ENCODE peak calls at places on chromosomes 5 and 9, in eight cellular contexts. One of them, this sample, is unnamed. For H3K4me1, the result is how much of the 10 kb centered on the place peaks cover.

GRCh38 chr9:78097541-78097940 is 65.9 kb upstream of the GNAQ start:
- DNase-seq in HCT116: no peak
- DNase-seq in breast epithelium: no peak
- DNase-seq in neuronal stem cell: no peak
- DNase-seq in GM23248: no peak
- DNase-seq in left lung: no peak
- DNase-seq in left ventricle myocardium inferior: no peak
- DNase-seq in CD8-positive, alpha-beta T cell: no peak
- DNase-seq in this sample: no peak

GRCh38 chr9:107983191-107983603 is 493.6 kb upstream of the KLF4 start:
- DNase-seq in neuronal stem cell: no peak
- DNase-seq in left ventricle myocardium inferior: no peak
- DNase-seq in GM23248: peak
- DNase-seq in CD8-positive, alpha-beta T cell: no peak
- DNase-seq in HCT116: no peak
- DNase-seq in breast epithelium: no peak
- DNase-seq in left lung: no peak
- DNase-seq in this sample: no peak

GRCh38 chr9:79686381-79687130 is 114.8 kb downstream of the TLE4 start:
- DNase-seq in left lung: no peak
- DNase-seq in GM23248: peak
- DNase-seq in HCT116: no peak
- DNase-seq in neuronal stem cell: no peak
- DNase-seq in left ventricle myocardium inferior: no peak
- DNase-seq in CD8-positive, alpha-beta T cell: no peak
- DNase-seq in breast epithelium: peak
- DNase-seq in this sample: no peak

GRCh38 chr5:135465391-135466122 is 13.4 kb upstream of the TIFAB start:
- DNase-seq in CD8-positive, alpha-beta T cell: no peak
- DNase-seq in left ventricle myocardium inferior: no peak
- DNase-seq in left lung: no peak
- DNase-seq in neuronal stem cell: no peak
- DNase-seq in breast epithelium: peak
- DNase-seq in HCT116: no peak
- DNase-seq in GM23248: no peak
- DNase-seq in this sample: no peak

GRCh38 chr5:135395451-135395850 is 3.6 kb downstream of the MACROH2A1 start:
- DNase-seq in GM23248: no peak
- DNase-seq in left lung: no peak
- DNase-seq in HCT116: no peak
- DNase-seq in neuronal stem cell: no peak
- DNase-seq in breast epithelium: no peak
- DNase-seq in CD8-positive, alpha-beta T cell: no peak
- DNase-seq in left ventricle myocardium inferior: no peak
- DNase-seq in this sample: no peak

GRCh38 chr9:110464321-110464720 is 115.2 kb downstream of the SVEP1 start:
- DNase-seq in breast epithelium: no peak
- DNase-seq in HCT116: no peak
- DNase-seq in CD8-positive, alpha-beta T cell: no peak
- DNase-seq in neuronal stem cell: no peak
- DNase-seq in left ventricle myocardium inferior: no peak
- DNase-seq in GM23248: no peak
- DNase-seq in left lung: no peak
- DNase-seq in this sample: no peak

GRCh38 chr5:154756203-154756870 is 1.2 kb downstream of the LARP1 start:
- DNase-seq in left ventricle myocardium inferior: peak
- DNase-seq in neuronal stem cell: peak
- DNase-seq in CD8-positive, alpha-beta T cell: no peak
- DNase-seq in GM23248: peak
- DNase-seq in HCT116: no peak
- DNase-seq in breast epithelium: peak
- DNase-seq in left lung: peak
- DNase-seq in this sample: no peak

GRCh38 chr5:160054831-160055230 is 45.9 kb downstream of the TTC1 start:
- DNase-seq in GM23248: peak
- DNase-seq in left lung: no peak
- DNase-seq in HCT116: no peak
- DNase-seq in left ventricle myocardium inferior: no peak
- DNase-seq in CD8-positive, alpha-beta T cell: no peak
- DNase-seq in neuronal stem cell: no peak
- DNase-seq in breast epithelium: no peak
- DNase-seq in this sample: no peak

GRCh38 chr5:140965905-140966292 is 377 bp upstream of the PCDHAC2 start:
- DNase-seq in HCT116: no peak
- DNase-seq in left ventricle myocardium inferior: no peak
- DNase-seq in neuronal stem cell: no peak
- DNase-seq in breast epithelium: no peak
- DNase-seq in left lung: no peak
- DNase-seq in GM23248: no peak
- DNase-seq in CD8-positive, alpha-beta T cell: no peak
- DNase-seq in this sample: no peak

GRCh38 chr9:130128782-130129424 is 43.3 kb upstream of the NCS1 start:
- DNase-seq in breast epithelium: no peak
- DNase-seq in CD8-positive, alpha-beta T cell: peak
- DNase-seq in left lung: no peak
- DNase-seq in neuronal stem cell: no peak
- DNase-seq in HCT116: no peak
- DNase-seq in left ventricle myocardium inferior: peak
- DNase-seq in GM23248: peak
- DNase-seq in this sample: peak

GRCh38 chr5:39755986-39756385 is 331.2 kb upstream of the DAB2 start:
- DNase-seq in CD8-positive, alpha-beta T cell: no peak
- DNase-seq in HCT116: peak
- DNase-seq in neuronal stem cell: no peak
- DNase-seq in left lung: no peak
- DNase-seq in GM23248: peak
- DNase-seq in left ventricle myocardium inferior: no peak
- DNase-seq in breast epithelium: no peak
- DNase-seq in this sample: no peak

GRCh38 chr5:139271201-139272027 is 22.1 kb upstream of the MATR3 start:
- DNase-seq in neuronal stem cell: no peak
- DNase-seq in HCT116: no peak
- DNase-seq in CD8-positive, alpha-beta T cell: no peak
- DNase-seq in GM23248: peak
- DNase-seq in left lung: no peak
- DNase-seq in left ventricle myocardium inferior: no peak
- DNase-seq in breast epithelium: no peak
- DNase-seq in this sample: no peak

GRCh38 chr5:154103223-154103622 is 64.5 kb downstream of the MFAP3 start:
- DNase-seq in HCT116: no peak
- DNase-seq in breast epithelium: no peak
- DNase-seq in neuronal stem cell: no peak
- DNase-seq in GM23248: no peak
- DNase-seq in left lung: no peak
- DNase-seq in left ventricle myocardium inferior: no peak
- DNase-seq in CD8-positive, alpha-beta T cell: no peak
- DNase-seq in this sample: no peak

GRCh38 chr9:124780060-124780756 is 3.3 kb downstream of the OLFML2A start:
- DNase-seq in breast epithelium: no peak
- DNase-seq in left lung: no peak
- DNase-seq in GM23248: peak
- DNase-seq in left ventricle myocardium inferior: peak
- DNase-seq in CD8-positive, alpha-beta T cell: no peak
- DNase-seq in neuronal stem cell: no peak
- DNase-seq in HCT116: no peak
- DNase-seq in this sample: peak

GRCh38 chr9:124782661-124783574 is 6.0 kb downstream of the OLFML2A start:
- DNase-seq in CD8-positive, alpha-beta T cell: no peak
- DNase-seq in neuronal stem cell: no peak
- DNase-seq in left ventricle myocardium inferior: no peak
- DNase-seq in GM23248: no peak
- DNase-seq in breast epithelium: peak
- DNase-seq in left lung: no peak
- DNase-seq in HCT116: no peak
- DNase-seq in this sample: peak

GRCh38 chr9:124780757-124781151 is 3.8 kb downstream of the OLFML2A start:
- DNase-seq in left ventricle myocardium inferior: no peak
- DNase-seq in CD8-positive, alpha-beta T cell: no peak
- DNase-seq in left lung: no peak
- DNase-seq in HCT116: no peak
- DNase-seq in breast epithelium: no peak
- DNase-seq in GM23248: no peak
- DNase-seq in neuronal stem cell: no peak
- DNase-seq in this sample: peak

GRCh38 chr9:124783830-124784229 is 6.9 kb downstream of the OLFML2A start:
- DNase-seq in GM23248: no peak
- DNase-seq in left ventricle myocardium inferior: no peak
- DNase-seq in CD8-positive, alpha-beta T cell: no peak
- DNase-seq in neuronal stem cell: no peak
- DNase-seq in left lung: no peak
- DNase-seq in HCT116: no peak
- DNase-seq in breast epithelium: no peak
- DNase-seq in this sample: peak

DNA sequence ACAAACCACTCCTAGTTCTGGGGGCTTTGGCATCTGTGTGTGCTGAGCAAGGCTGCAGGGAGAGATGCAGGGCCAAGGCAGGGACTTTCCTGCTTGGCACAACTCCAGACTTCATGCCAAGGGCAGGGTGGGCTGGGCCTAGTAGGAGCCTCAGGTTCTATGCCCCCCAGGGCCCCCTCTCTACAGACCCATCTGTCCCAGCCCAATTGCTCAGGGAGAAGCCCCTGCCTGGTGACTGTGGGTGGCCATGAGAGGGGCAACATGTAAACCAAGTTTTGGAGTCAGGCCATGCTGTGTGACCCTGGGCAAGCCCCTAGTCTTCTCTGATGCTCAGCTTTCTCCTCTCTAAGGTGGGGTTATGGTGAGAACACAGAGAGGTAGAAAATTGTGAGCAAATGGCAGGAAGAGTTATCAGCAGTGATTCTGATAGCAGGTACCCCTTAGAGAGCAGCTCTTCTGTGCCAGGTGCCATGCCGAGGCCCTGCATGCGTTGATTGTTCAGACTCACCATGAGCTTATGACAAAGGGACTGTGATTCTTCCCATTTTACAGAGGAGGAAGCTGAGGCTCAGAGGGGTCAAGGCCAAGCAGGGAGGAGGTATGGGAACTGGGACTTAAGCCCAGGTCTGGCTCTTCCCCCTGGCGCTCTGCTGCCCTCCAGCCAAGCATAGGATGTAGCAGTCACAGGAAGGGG is 5.2 kb downstream of the OLFML2A start:
- DNase-seq in CD8-positive, alpha-beta T cell: no peak
- DNase-seq in left ventricle myocardium inferior: no peak
- DNase-seq in breast epithelium: peak
- DNase-seq in left lung: no peak
- DNase-seq in neuronal stem cell: no peak
- DNase-seq in GM23248: no peak
- DNase-seq in HCT116: no peak
- DNase-seq in this sample: peak
- H3K27ac ChIP-seq in CD8-positive, alpha-beta T cell: no peak
- H3K27ac ChIP-seq in left ventricle myocardium inferior: peak
- H3K27ac ChIP-seq in breast epithelium: peak
- H3K27ac ChIP-seq in left lung: no peak
- H3K27ac ChIP-seq in neuronal stem cell: no peak
- H3K27ac ChIP-seq in GM23248: no peak
- H3K27ac ChIP-seq in HCT116: no peak
- H3K27ac ChIP-seq in this sample: peak

GRCh38 chr9:2023042-2023441 is 7.9 kb downstream of the SMARCA2 start:
- DNase-seq in neuronal stem cell: no peak
- DNase-seq in left lung: no peak
- DNase-seq in GM23248: no peak
- DNase-seq in breast epithelium: no peak
- DNase-seq in CD8-positive, alpha-beta T cell: no peak
- DNase-seq in HCT116: no peak
- DNase-seq in left ventricle myocardium inferior: no peak
- DNase-seq in this sample: no peak
- H3K4me1 ChIP-seq in neuronal stem cell: under half
- H3K4me1 ChIP-seq in left lung: under half
- H3K4me1 ChIP-seq in GM23248: under half
- H3K4me1 ChIP-seq in breast epithelium: under half
- H3K4me1 ChIP-seq in CD8-positive, alpha-beta T cell: half or more
- H3K4me1 ChIP-seq in HCT116: under half
- H3K4me1 ChIP-seq in left ventricle myocardium inferior: half or more
- H3K4me1 ChIP-seq in this sample: half or more

GRCh38 chr5:74684900-74685851 is at the start of gene HEXB:
- DNase-seq in GM23248: peak
- DNase-seq in breast epithelium: peak
- DNase-seq in left lung: peak
- DNase-seq in neuronal stem cell: peak
- DNase-seq in HCT116: peak
- DNase-seq in CD8-positive, alpha-beta T cell: peak
- DNase-seq in left ventricle myocardium inferior: peak
- DNase-seq in this sample: peak
- H3K27ac ChIP-seq in GM23248: peak
- H3K27ac ChIP-seq in breast epithelium: peak
- H3K27ac ChIP-seq in left lung: peak
- H3K27ac ChIP-seq in neuronal stem cell: no peak
- H3K27ac ChIP-seq in HCT116: peak
- H3K27ac ChIP-seq in CD8-positive, alpha-beta T cell: peak
- H3K27ac ChIP-seq in left ventricle myocardium inferior: peak
- H3K27ac ChIP-seq in this sample: peak

GRCh38 chr5:142115937-142116614 is 7.5 kb downstream of the NDFIP1 start:
- DNase-seq in left ventricle myocardium inferior: no peak
- DNase-seq in GM23248: peak
- DNase-seq in CD8-positive, alpha-beta T cell: no peak
- DNase-seq in neuronal stem cell: no peak
- DNase-seq in HCT116: no peak
- DNase-seq in left lung: no peak
- DNase-seq in breast epithelium: no peak
- DNase-seq in this sample: no peak

GRCh38 chr5:142117579-142118420 is 9.2 kb downstream of the NDFIP1 start:
- DNase-seq in neuronal stem cell: no peak
- DNase-seq in breast epithelium: no peak
- DNase-seq in left lung: no peak
- DNase-seq in CD8-positive, alpha-beta T cell: no peak
- DNase-seq in HCT116: no peak
- DNase-seq in left ventricle myocardium inferior: no peak
- DNase-seq in GM23248: no peak
- DNase-seq in this sample: no peak

GRCh38 chr5:142119051-142119625 is 10.6 kb downstream of the NDFIP1 start:
- DNase-seq in breast epithelium: no peak
- DNase-seq in GM23248: no peak
- DNase-seq in HCT116: no peak
- DNase-seq in left lung: no peak
- DNase-seq in neuronal stem cell: no peak
- DNase-seq in CD8-positive, alpha-beta T cell: no peak
- DNase-seq in left ventricle myocardium inferior: no peak
- DNase-seq in this sample: no peak

GRCh38 chr5:142120247-142120935 is 11.8 kb downstream of the NDFIP1 start:
- DNase-seq in HCT116: no peak
- DNase-seq in neuronal stem cell: no peak
- DNase-seq in breast epithelium: no peak
- DNase-seq in left ventricle myocardium inferior: no peak
- DNase-seq in left lung: no peak
- DNase-seq in CD8-positive, alpha-beta T cell: no peak
- DNase-seq in GM23248: no peak
- DNase-seq in this sample: no peak

GRCh38 chr5:142118421-142118686 is 9.8 kb downstream of the NDFIP1 start:
- DNase-seq in GM23248: no peak
- DNase-seq in neuronal stem cell: no peak
- DNase-seq in left ventricle myocardium inferior: no peak
- DNase-seq in HCT116: no peak
- DNase-seq in breast epithelium: no peak
- DNase-seq in CD8-positive, alpha-beta T cell: no peak
- DNase-seq in left lung: no peak
- DNase-seq in this sample: no peak
- H3K4me1 ChIP-seq in GM23248: under half
- H3K4me1 ChIP-seq in neuronal stem cell: under half
- H3K4me1 ChIP-seq in left ventricle myocardium inferior: half or more
- H3K4me1 ChIP-seq in HCT116: under half
- H3K4me1 ChIP-seq in breast epithelium: under half
- H3K4me1 ChIP-seq in CD8-positive, alpha-beta T cell: half or more
- H3K4me1 ChIP-seq in left lung: under half
- H3K4me1 ChIP-seq in this sample: under half

GRCh38 chr9:136685216-136685615 is 2.0 kb downstream of the AGPAT2 start:
- DNase-seq in neuronal stem cell: no peak
- DNase-seq in CD8-positive, alpha-beta T cell: no peak
- DNase-seq in left ventricle myocardium inferior: no peak
- DNase-seq in HCT116: no peak
- DNase-seq in breast epithelium: no peak
- DNase-seq in left lung: no peak
- DNase-seq in GM23248: no peak
- DNase-seq in this sample: no peak
- H3K27ac ChIP-seq in neuronal stem cell: no peak
- H3K27ac ChIP-seq in CD8-positive, alpha-beta T cell: no peak
- H3K27ac ChIP-seq in left ventricle myocardium inferior: no peak
- H3K27ac ChIP-seq in HCT116: peak
- H3K27ac ChIP-seq in breast epithelium: no peak
- H3K27ac ChIP-seq in left lung: no peak
- H3K27ac ChIP-seq in GM23248: no peak
- H3K27ac ChIP-seq in this sample: peak

This sample was measured in right atrium auricular region.